ENCODE peak calls at places on chromosome 22, in seven cellular contexts. A is gastrocnemius medialis, B is skeletal muscle cell, K is coronary artery, P is GM12865, C is SJSA1, G is heart left ventricle. Q is an unnamed sample.

GRCh38 chr22:30806391-30806861 is 111.8 kb downstream of the OSBP2 start:
- DNase-seq in A (no peak), B (no peak), K (no peak), P (no peak), C (peak), G (no peak), Q (peak)

GRCh38 chr22:19974935-19975706 is 33.5 kb upstream of the TXNRD2 start:
- DNase-seq in A (no peak), B (no peak), K (no peak), P (no peak), C (no peak), G (no peak), Q (no peak)

GRCh38 chr22:26168934-26169311 is 339 bp upstream of the SEZ6L start:
- DNase-seq in A (no peak), B (no peak), K (no peak), P (no peak), C (no peak), G (no peak), Q (no peak)

GRCh38 chr22:40479887-40480538 is 109.6 kb downstream of the SGSM3 start:
- DNase-seq in A (no peak), B (no peak), K (no peak), P (no peak), C (no peak), G (no peak), Q (no peak)

GRCh38 chr22:35219012-35219411 is 38.3 kb upstream of the HMGXB4 start:
- DNase-seq in A (no peak), B (no peak), K (no peak), P (no peak), C (peak), G (no peak), Q (no peak)

GRCh38 chr22:46069518-46070214 is 80.7 kb upstream of the PPARA start:
- DNase-seq in A (peak), B (peak), K (peak), P (peak), C (peak), G (peak), Q (peak)

GRCh38 chr22:22733881-22734373 is 89.5 kb downstream of the GGTLC2 start:
- DNase-seq in A (no peak), B (no peak), K (no peak), P (no peak), C (no peak), G (no peak), Q (no peak)

GRCh38 chr22:19646383-19646782 is 67.9 kb upstream of the SEPTIN5 start:
- DNase-seq in A (no peak), B (no peak), K (no peak), P (no peak), C (no peak), G (no peak), Q (no peak)

GRCh38 chr22:48052621-48052890 is 1290.1 kb downstream of the TBC1D22A start:
- DNase-seq in A (no peak), B (no peak), K (no peak), P (no peak), C (no peak), G (no peak), Q (no peak)

GRCh38 chr22:46971141-46971775 is 208.8 kb downstream of the TBC1D22A start:
- DNase-seq in A (no peak), B (peak), K (peak), P (no peak), C (no peak), G (peak), Q (no peak)

GRCh38 chr22:45224988-45225731 is 15.5 kb downstream of the KIAA0930 start:
- DNase-seq in A (no peak), B (no peak), K (no peak), P (no peak), C (no peak), G (peak), Q (no peak)

GRCh38 chr22:47297261-47298016 is 535.0 kb downstream of the TBC1D22A start:
- DNase-seq in A (no peak), B (no peak), K (no peak), P (no peak), C (no peak), G (no peak), Q (no peak)

GRCh38 chr22:46045459-46046298 is 68.7 kb upstream of the WNT7B start:
- DNase-seq in A (peak), B (no peak), K (peak), P (no peak), C (no peak), G (peak), Q (no peak)

GRCh38 chr22:40668611-40669390 is 10.5 kb upstream of the MCHR1 start:
- DNase-seq in A (no peak), B (peak), K (no peak), P (peak), C (peak), G (no peak), Q (peak)

GRCh38 chr22:46125816-46126770 is 24.2 kb upstream of the PPARA start:
- DNase-seq in A (no peak), B (no peak), K (no peak), P (no peak), C (no peak), G (no peak), Q (no peak)

GRCh38 chr22:38218661-38219331 is 17.0 kb downstream of the MAFF start:
- DNase-seq in A (peak), B (peak), K (peak), P (peak), C (peak), G (peak), Q (peak)

GRCh38 chr22:19514831-19515565 is 9.2 kb downstream of the CLDN5 start:
- DNase-seq in A (no peak), B (peak), K (no peak), P (no peak), C (no peak), G (no peak), Q (no peak)

GRCh38 chr22:17980638-17981051 is 43.7 kb downstream of the MICAL3 start:
- DNase-seq in A (no peak), B (no peak), K (no peak), P (peak), C (no peak), G (no peak), Q (no peak)
- H3K4me3 ChIP-seq in A (peak), B (no peak), K (peak), P (no peak), C (no peak), G (peak), Q (no peak)

DNA sequence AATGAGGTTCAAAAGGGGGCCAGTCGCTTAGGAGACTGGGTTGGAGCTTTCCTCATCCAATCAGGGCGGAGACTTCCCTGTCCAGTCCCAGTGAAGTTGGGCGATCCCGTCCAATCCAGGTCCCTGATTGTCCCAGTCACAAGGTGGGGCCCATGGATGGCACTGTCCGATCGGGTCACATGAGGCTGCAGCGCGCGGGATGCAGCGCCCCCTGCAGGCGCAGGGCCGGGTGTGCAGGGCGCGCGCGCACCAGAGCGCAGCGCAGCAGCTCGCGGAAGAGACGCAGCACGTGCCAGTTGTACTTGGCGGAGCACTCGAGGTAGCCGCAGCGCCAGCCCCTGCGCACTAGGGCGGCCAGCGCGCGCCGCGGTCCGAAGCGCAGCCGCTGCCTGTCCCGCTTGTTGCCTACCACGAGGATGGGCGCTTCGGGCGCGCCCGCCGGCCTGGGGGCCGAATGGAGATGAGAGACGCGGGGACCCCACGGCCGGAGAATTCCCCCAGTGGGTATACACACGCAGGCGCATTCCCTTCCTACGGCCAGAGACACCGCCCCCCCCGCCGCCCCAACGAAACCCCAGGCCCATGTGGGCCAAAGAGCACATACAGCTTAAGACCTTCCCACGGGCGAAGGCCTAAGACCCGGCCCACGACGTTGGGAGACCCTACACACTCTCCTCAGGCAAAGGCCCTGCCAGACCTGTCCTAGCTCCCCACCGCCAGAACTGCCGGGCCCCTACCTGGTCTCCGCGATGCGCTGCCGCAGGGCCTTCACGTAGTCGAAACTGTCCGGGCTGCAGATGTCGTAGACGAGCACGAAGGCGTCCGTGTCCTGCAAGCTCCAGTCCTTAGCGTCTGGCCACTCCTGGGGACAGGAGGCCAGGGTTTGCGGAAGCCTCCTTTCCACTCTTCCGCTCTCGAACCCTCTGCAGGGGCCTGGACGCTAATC is 2.1 kb downstream of the RASL10A start:
- DNase-seq in A (no peak), B (no peak), K (peak), P (no peak), C (no peak), G (no peak), Q (no peak)
- H3K4me3 ChIP-seq in A (no peak), B (no peak), K (peak), P (no peak), C (no peak), G (peak), Q (no peak)

GRCh38 chr22:39284983-39285382 is 34.4 kb downstream of the RPL3 start:
- DNase-seq in A (no peak), B (no peak), K (no peak), P (no peak), C (no peak), G (no peak), Q (no peak)

GRCh38 chr22:39283312-39284141 is 35.9 kb downstream of the RPL3 start:
- DNase-seq in A (peak), B (no peak), K (peak), P (no peak), C (peak), G (peak), Q (no peak)

GRCh38 chr22:39287076-39287743 is 32.2 kb downstream of the RPL3 start:
- DNase-seq in A (no peak), B (no peak), K (no peak), P (peak), C (no peak), G (no peak), Q (no peak)

GRCh38 chr22:39282642-39283311 is 36.6 kb downstream of the RPL3 start:
- DNase-seq in A (no peak), B (no peak), K (no peak), P (no peak), C (peak), G (peak), Q (no peak)

DNA sequence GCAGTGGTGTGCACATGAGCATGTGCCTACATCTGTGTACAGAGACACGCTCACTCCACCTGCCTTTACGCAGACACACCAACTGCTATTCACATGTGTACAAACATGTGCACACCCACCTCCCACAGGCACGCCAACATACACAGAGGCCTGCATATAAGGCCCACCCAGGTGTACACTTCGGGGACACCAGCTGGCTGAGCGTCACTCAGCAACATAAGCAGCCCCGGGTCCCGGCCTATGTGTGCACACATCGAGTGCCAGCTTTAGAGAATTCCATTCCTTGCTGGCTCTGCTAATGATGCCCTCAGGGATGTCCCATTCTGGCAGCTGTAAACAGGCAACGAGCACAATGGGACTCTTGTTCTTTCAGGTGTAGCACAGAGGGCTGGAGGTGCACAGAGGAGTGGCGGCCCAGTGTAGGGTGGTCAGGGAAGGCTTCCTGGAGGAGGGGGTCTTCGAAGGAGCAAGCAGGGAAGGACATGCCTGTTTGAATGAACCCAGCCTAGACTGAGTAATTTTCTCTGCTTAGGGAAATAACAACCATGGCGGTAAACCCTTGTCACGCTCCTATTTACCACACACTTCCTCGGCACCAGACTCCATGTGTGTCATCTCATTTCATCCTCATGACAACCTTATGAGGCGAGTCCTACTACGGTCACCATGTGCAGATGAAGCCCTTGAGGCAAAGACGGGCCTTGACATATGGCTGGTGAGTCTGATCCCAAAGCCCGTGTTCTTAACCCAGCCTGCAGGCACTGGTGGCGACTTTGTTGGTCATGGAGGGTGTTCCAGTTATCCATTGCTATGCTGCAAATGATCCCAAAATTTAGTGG is 35.1 kb downstream of the RPL3 start:
- DNase-seq in A (no peak), B (no peak), K (no peak), P (no peak), C (no peak), G (no peak), Q (no peak)
- H3K4me3 ChIP-seq in A (no peak), B (no peak), K (no peak), P (no peak), C (no peak), G (no peak), Q (no peak)

GRCh38 chr22:37026325-37026724 is 6.8 kb downstream of the MPST start:
- DNase-seq in A (no peak), B (no peak), K (no peak), P (no peak), C (no peak), G (peak), Q (no peak)

GRCh38 chr22:37027556-37027955 is 8.0 kb downstream of the MPST start:
- DNase-seq in A (no peak), B (no peak), K (no peak), P (no peak), C (no peak), G (no peak), Q (no peak)

GRCh38 chr22:37023743-37024338 is 4.3 kb downstream of the MPST start:
- DNase-seq in A (no peak), B (no peak), K (no peak), P (no peak), C (no peak), G (no peak), Q (no peak)

GRCh38 chr22:37024339-37025157 is 5.0 kb downstream of the MPST start:
- DNase-seq in A (no peak), B (no peak), K (no peak), P (no peak), C (no peak), G (no peak), Q (no peak)

GRCh38 chr22:37025500-37026070 is 6.0 kb downstream of the MPST start:
- DNase-seq in A (no peak), B (no peak), K (no peak), P (no peak), C (no peak), G (no peak), Q (no peak)
- H3K4me3 ChIP-seq in A (no peak), B (no peak), K (no peak), P (no peak), C (no peak), G (no peak), Q (no peak)

GRCh38 chr22:21573750-21574494 is 6.4 kb downstream of the UBE2L3 start:
- DNase-seq in A (no peak), B (no peak), K (no peak), P (no peak), C (no peak), G (no peak), Q (no peak)
- H3K4me3 ChIP-seq in A (no peak), B (no peak), K (no peak), P (no peak), C (no peak), G (no peak), Q (no peak)

GRCh38 chr22:32511776-32512175 is 37.2 kb downstream of the FBXO7 start:
- DNase-seq in A (no peak), B (no peak), K (no peak), P (no peak), C (no peak), G (no peak), Q (no peak)
- H3K4me3 ChIP-seq in A (no peak), B (no peak), K (no peak), P (no peak), C (no peak), G (no peak), Q (no peak)

GRCh38 chr22:49525366-49525765 is 302.3 kb downstream of the BRD1 start:
- DNase-seq in A (no peak), B (no peak), K (no peak), P (no peak), C (no peak), G (no peak), Q (no peak)

GRCh38 chr22:49522582-49523373 is 304.9 kb downstream of the BRD1 start:
- DNase-seq in A (no peak), B (no peak), K (no peak), P (no peak), C (no peak), G (no peak), Q (no peak)

GRCh38 chr22:49523374-49524008 is 304.2 kb downstream of the BRD1 start:
- DNase-seq in A (no peak), B (no peak), K (no peak), P (no peak), C (no peak), G (no peak), Q (no peak)

GRCh38 chr22:49525776-49526535 is 301.7 kb downstream of the BRD1 start:
- DNase-seq in A (peak), B (no peak), K (no peak), P (no peak), C (no peak), G (no peak), Q (no peak)

GRCh38 chr22:49524362-49524761 is 303.3 kb downstream of the BRD1 start:
- DNase-seq in A (no peak), B (no peak), K (no peak), P (no peak), C (no peak), G (no peak), Q (no peak)
- H3K4me3 ChIP-seq in A (no peak), B (no peak), K (no peak), P (no peak), C (no peak), G (no peak), Q (no peak)

DNA sequence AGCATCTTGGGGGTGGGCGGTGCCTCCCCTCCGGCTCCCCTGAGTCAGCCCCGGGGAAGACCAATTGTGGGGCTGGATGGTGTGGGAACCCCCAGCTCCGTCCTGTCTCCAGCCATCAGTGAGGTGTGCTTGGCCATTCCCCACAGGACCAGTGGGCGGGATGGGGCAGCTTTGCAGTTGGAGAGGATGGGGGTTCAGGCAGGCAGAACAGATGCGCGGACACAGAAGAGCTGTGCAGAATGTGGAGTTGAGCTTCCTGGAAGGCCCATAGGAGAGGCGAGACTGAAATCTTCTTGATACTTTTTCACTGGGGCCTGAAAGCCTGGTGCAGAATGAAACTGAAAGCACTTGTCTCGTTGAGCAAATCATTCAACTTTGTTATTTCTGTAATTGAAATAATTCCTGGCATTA is 23.8 kb downstream of the PARVB start:
- DNase-seq in A (no peak), B (no peak), K (no peak), P (peak), C (no peak), G (no peak), Q (no peak)
- H3K4me3 ChIP-seq in A (no peak), B (no peak), K (no peak), P (peak), C (no peak), G (peak), Q (no peak)

Q was measured in HFF-Myc.